ENCODE peak calls at places on chromosomes 2 and 18, in nine cellular contexts. E is upper lobe of left lung, U is stomach, K is vagina, Y is transverse colon, J is K562, B is breast epithelium, Z is spleen, T is suprapubic skin. F is an unnamed sample.
A peak's percentile ranks its signal among the peaks of the same experiment; 100 is the strongest.

GRCh38 chr2:211127501-211127900 is 571.1 kb downstream of the CPS1 start:
- DNase-seq in E (no peak), U (no peak), K (no peak), Y (no peak), J (no peak), B (no peak), Z (no peak), T (no peak), F (no peak)

GRCh38 chr2:174753038-174753633 is 11.1 kb downstream of the CHRNA1 start:
- DNase-seq in E (no peak), U (no peak), K (no peak), Y (no peak), J (no peak), B (no peak), Z (no peak), T (no peak), F (no peak)

GRCh38 chr2:45607701-45608100 is 3.4 kb downstream of the SRBD1 start:
- DNase-seq in E (no peak), U (no peak), K (no peak), Y (no peak), J (peak; percentile 67), B (no peak), Z (no peak), T (no peak), F (no peak)

GRCh38 chr18:59273936-59274928 is 978 bp upstream of the RAX start:
- DNase-seq in E (no peak), U (no peak), K (no peak), Y (no peak), J (no peak), B (no peak), Z (peak; percentile 51), T (no peak), F (no peak)

GRCh38 chr2:20665261-20666113 is 1.5 kb upstream of the GDF7 start:
- DNase-seq in E (no peak), U (no peak), K (no peak), Y (no peak), J (no peak), B (no peak), Z (no peak), T (no peak), F (no peak)

GRCh38 chr2:54065411-54065810 is 50.0 kb upstream of the ACYP2 start:
- DNase-seq in E (no peak), U (no peak), K (no peak), Y (no peak), J (no peak), B (no peak), Z (no peak), T (no peak), F (no peak)

GRCh38 chr2:179422037-179422643 is 157.5 kb upstream of the SESTD1 start:
- DNase-seq in E (peak; percentile 79), U (peak; percentile 80), K (no peak), Y (peak; percentile 75), J (peak; percentile 63), B (peak; percentile 44), Z (no peak), T (peak; percentile 77), F (peak; percentile 76)

GRCh38 chr2:67311536-67311935 is 85.6 kb upstream of the ETAA1 start:
- DNase-seq in E (no peak), U (no peak), K (no peak), Y (no peak), J (no peak), B (no peak), Z (no peak), T (no peak), F (no peak)

GRCh38 chr2:27496357-27497287 is at the start of gene GCKR:
- DNase-seq in E (no peak), U (peak; percentile 70), K (no peak), Y (no peak), J (peak; percentile 40), B (no peak), Z (no peak), T (no peak), F (no peak)

GRCh38 chr2:226211439-226211838 is 588.2 kb downstream of the IRS1 start:
- DNase-seq in E (no peak), U (no peak), K (no peak), Y (no peak), J (no peak), B (peak; percentile 29), Z (no peak), T (no peak), F (peak; percentile 71)
- TF ChIP-seq POLR2AphosphoS5 in E (no peak), U (no peak), K (no peak), Y (no peak), J (no peak), B (no peak), Z (no peak), T (no peak), F (peak; percentile 89)

GRCh38 chr2:12310399-12310798 is 406.3 kb upstream of the TRIB2 start:
- DNase-seq in E (no peak), U (no peak), K (no peak), Y (no peak), J (no peak), B (no peak), Z (no peak), T (no peak), F (no peak)
- H3K4me1 ChIP-seq in E (peaks cover 5% of the 10 kb centered on the region), U (no peaks in the 10 kb centered on the region), K (no peaks in the 10 kb centered on the region), Y (peaks cover 12% of the 10 kb centered on the region), J (peaks cover 21% of the 10 kb centered on the region), B (no peaks in the 10 kb centered on the region), Z (no peaks in the 10 kb centered on the region), T (no peaks in the 10 kb centered on the region), F (no peaks in the 10 kb centered on the region)

GRCh38 chr2:61452392-61452791 is 18.5 kb downstream of the USP34 start:
- DNase-seq in E (no peak), U (no peak), K (no peak), Y (no peak), J (no peak), B (no peak), Z (no peak), T (no peak), F (no peak)
- TF ChIP-seq POLR2A in E (no peak), U (no peak), K (no peak), Y (no peak), J (no peak), B (no peak), Z (no peak), T (no peak), F (no peak)

GRCh38 chr2:44167908-44168683 is 579 bp upstream of the PPM1B start:
- DNase-seq in E (peak; percentile 100), U (peak; percentile 99), K (peak; percentile 100), Y (peak; percentile 98), J (peak; percentile 98), B (peak; percentile 100), Z (peak; percentile 98), T (peak; percentile 100), F (peak; percentile 100)

GRCh38 chr2:44170337-44170736 is 1.7 kb downstream of the PPM1B start:
- DNase-seq in E (no peak), U (no peak), K (no peak), Y (no peak), J (no peak), B (no peak), Z (no peak), T (no peak), F (peak; percentile 32)

GRCh38 chr2:44168684-44169154 is at the start of gene PPM1B:
- DNase-seq in E (peak; percentile 99), U (no peak), K (no peak), Y (peak; percentile 99), J (peak; percentile 99), B (no peak), Z (peak; percentile 100), T (peak; percentile 100), F (peak; percentile 99)

GRCh38 chr2:44171018-44171417 is 2.3 kb downstream of the PPM1B start:
- DNase-seq in E (no peak), U (no peak), K (no peak), Y (no peak), J (no peak), B (no peak), Z (no peak), T (no peak), F (no peak)

GRCh38 chr2:44169155-44169898 is 652 bp downstream of the PPM1B start:
- DNase-seq in E (peak; percentile 45), U (peak; percentile 41), K (no peak), Y (peak; percentile 62), J (peak; percentile 62), B (peak; percentile 26), Z (no peak), T (no peak), F (peak; percentile 20)
- TF ChIP-seq POLR2AphosphoS5 in E (peak; percentile 46), U (peak; percentile 62), K (no peak), Y (no peak), J (no peak), B (no peak), Z (no peak), T (no peak), F (no peak)

DNA sequence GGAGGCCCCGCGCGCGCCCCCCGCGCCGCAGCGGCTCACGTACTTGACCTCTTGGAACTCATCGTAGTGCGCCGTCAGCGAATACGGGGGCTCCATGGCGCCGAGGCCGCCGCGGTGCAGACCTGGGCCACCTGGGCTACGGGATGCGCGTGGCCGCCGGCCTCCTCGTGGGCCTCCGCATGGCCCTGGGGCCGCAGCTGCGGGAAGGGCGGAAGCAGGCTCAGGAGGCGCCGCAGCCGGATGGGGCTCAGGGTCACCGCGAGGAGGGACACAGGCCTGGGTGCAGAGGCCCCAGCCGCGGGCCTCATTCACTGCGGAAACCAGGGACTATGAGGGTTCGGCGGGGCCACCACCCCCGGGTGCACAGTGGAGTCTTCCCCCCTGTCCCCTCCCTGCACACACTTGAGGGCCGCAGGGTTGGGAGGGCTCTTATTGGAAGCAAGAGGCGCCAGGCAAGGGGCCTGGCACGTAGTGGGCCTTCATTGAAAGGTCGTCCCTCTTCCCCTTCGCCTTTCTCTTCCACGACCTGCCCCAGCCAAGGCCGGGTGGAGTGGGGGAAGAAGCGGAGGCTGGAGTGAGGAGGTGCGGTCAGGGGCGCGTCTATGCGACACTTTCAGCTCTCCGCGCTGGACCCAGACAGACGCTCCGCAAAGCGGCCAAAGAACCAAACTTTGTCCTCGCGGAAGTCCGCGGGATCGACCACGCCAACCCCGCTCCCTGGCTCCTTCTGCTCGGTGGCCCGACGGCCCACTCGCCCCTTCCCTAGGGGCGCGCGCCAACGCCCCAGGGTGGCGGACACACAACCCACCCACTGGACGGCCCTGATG is 863 bp downstream of the ECEL1 start:
- DNase-seq in E (no peak), U (no peak), K (no peak), Y (no peak), J (no peak), B (no peak), Z (peak; percentile 72), T (peak; percentile 40), F (no peak)
- H3K4me1 ChIP-seq in E (peaks cover 7% of the 10 kb centered on the region), U (peaks cover 12% of the 10 kb centered on the region), K (peaks cover 10% of the 10 kb centered on the region), Y (peaks cover 4% of the 10 kb centered on the region), J (no peaks in the 10 kb centered on the region), B (no peaks in the 10 kb centered on the region), Z (peaks cover 9% of the 10 kb centered on the region), T (peaks cover 24% of the 10 kb centered on the region), F (peaks cover 5% of the 10 kb centered on the region)

F was measured in prostate gland.